ENCODE peak calls at places on chromosomes 6 and 20, in nine cellular contexts. One of them, this sample, is unnamed.

GRCh38 chr20:50670126-50670862 is 21.0 kb downstream of the RIPOR3 start:
- DNase-seq in stomach: peak
- DNase-seq in AG09309: no peak
- DNase-seq in dorsolateral prefrontal cortex: no peak
- DNase-seq in tibial nerve: no peak
- DNase-seq in fibroblast of lung: no peak
- DNase-seq in cardiac muscle cell: no peak
- DNase-seq in heart right ventricle: no peak
- DNase-seq in prostate gland: no peak
- DNase-seq in this sample: no peak

GRCh38 chr6:28141500-28142329 is at the start of gene ZKSCAN8:
- DNase-seq in fibroblast of lung: peak
- DNase-seq in cardiac muscle cell: peak
- DNase-seq in prostate gland: peak
- DNase-seq in dorsolateral prefrontal cortex: peak
- DNase-seq in heart right ventricle: peak
- DNase-seq in tibial nerve: peak
- DNase-seq in stomach: peak
- DNase-seq in AG09309: peak
- DNase-seq in this sample: peak

GRCh38 chr6:139028658-139029469 is at the start of gene ABRACL:
- DNase-seq in dorsolateral prefrontal cortex: peak
- DNase-seq in tibial nerve: peak
- DNase-seq in cardiac muscle cell: peak
- DNase-seq in prostate gland: peak
- DNase-seq in AG09309: no peak
- DNase-seq in heart right ventricle: peak
- DNase-seq in fibroblast of lung: peak
- DNase-seq in stomach: peak
- DNase-seq in this sample: peak

GRCh38 chr6:33583591-33584155 is 3.6 kb upstream of the BAK1 start:
- DNase-seq in prostate gland: no peak
- DNase-seq in tibial nerve: no peak
- DNase-seq in stomach: no peak
- DNase-seq in AG09309: no peak
- DNase-seq in heart right ventricle: no peak
- DNase-seq in cardiac muscle cell: no peak
- DNase-seq in fibroblast of lung: no peak
- DNase-seq in dorsolateral prefrontal cortex: no peak
- DNase-seq in this sample: peak

GRCh38 chr6:158793432-158793831 is 25.7 kb downstream of the EZR start:
- DNase-seq in fibroblast of lung: peak
- DNase-seq in cardiac muscle cell: peak
- DNase-seq in AG09309: no peak
- DNase-seq in stomach: peak
- DNase-seq in heart right ventricle: no peak
- DNase-seq in tibial nerve: no peak
- DNase-seq in prostate gland: no peak
- DNase-seq in dorsolateral prefrontal cortex: no peak
- DNase-seq in this sample: peak

GRCh38 chr20:58717278-58718091 is 24.9 kb downstream of the NPEPL1 start:
- DNase-seq in AG09309: no peak
- DNase-seq in cardiac muscle cell: no peak
- DNase-seq in dorsolateral prefrontal cortex: peak
- DNase-seq in prostate gland: peak
- DNase-seq in heart right ventricle: no peak
- DNase-seq in fibroblast of lung: no peak
- DNase-seq in stomach: peak
- DNase-seq in tibial nerve: no peak
- DNase-seq in this sample: no peak

GRCh38 chr6:70706491-70707123 is 38.9 kb downstream of the SMAP1 start:
- DNase-seq in fibroblast of lung: peak
- DNase-seq in dorsolateral prefrontal cortex: no peak
- DNase-seq in tibial nerve: peak
- DNase-seq in stomach: no peak
- DNase-seq in cardiac muscle cell: peak
- DNase-seq in heart right ventricle: no peak
- DNase-seq in prostate gland: no peak
- DNase-seq in AG09309: no peak
- DNase-seq in this sample: peak

GRCh38 chr6:159720708-159721107 is 6.6 kb upstream of the WTAP start:
- DNase-seq in dorsolateral prefrontal cortex: no peak
- DNase-seq in stomach: no peak
- DNase-seq in AG09309: no peak
- DNase-seq in fibroblast of lung: peak
- DNase-seq in tibial nerve: peak
- DNase-seq in heart right ventricle: no peak
- DNase-seq in prostate gland: peak
- DNase-seq in cardiac muscle cell: peak
- DNase-seq in this sample: peak

GRCh38 chr6:166655251-166655650 is 28.2 kb upstream of the RPS6KA2 start:
- DNase-seq in stomach: peak
- DNase-seq in AG09309: no peak
- DNase-seq in cardiac muscle cell: no peak
- DNase-seq in fibroblast of lung: no peak
- DNase-seq in dorsolateral prefrontal cortex: no peak
- DNase-seq in heart right ventricle: no peak
- DNase-seq in tibial nerve: no peak
- DNase-seq in prostate gland: peak
- DNase-seq in this sample: no peak

GRCh38 chr6:32941412-32941784 is 570 bp upstream of the HLA-DMB start:
- DNase-seq in heart right ventricle: no peak
- DNase-seq in stomach: no peak
- DNase-seq in cardiac muscle cell: no peak
- DNase-seq in dorsolateral prefrontal cortex: no peak
- DNase-seq in fibroblast of lung: no peak
- DNase-seq in prostate gland: no peak
- DNase-seq in tibial nerve: no peak
- DNase-seq in AG09309: no peak
- DNase-seq in this sample: no peak

GRCh38 chr20:58864346-58864745 is 11.8 kb downstream of the GNAS start:
- DNase-seq in cardiac muscle cell: no peak
- DNase-seq in dorsolateral prefrontal cortex: no peak
- DNase-seq in stomach: no peak
- DNase-seq in AG09309: no peak
- DNase-seq in fibroblast of lung: no peak
- DNase-seq in prostate gland: no peak
- DNase-seq in heart right ventricle: no peak
- DNase-seq in tibial nerve: no peak
- DNase-seq in this sample: no peak

GRCh38 chr6:53718597-53719460 is 53.3 kb upstream of the KLHL31 start:
- DNase-seq in dorsolateral prefrontal cortex: no peak
- DNase-seq in prostate gland: peak
- DNase-seq in heart right ventricle: peak
- DNase-seq in fibroblast of lung: peak
- DNase-seq in AG09309: peak
- DNase-seq in tibial nerve: peak
- DNase-seq in cardiac muscle cell: peak
- DNase-seq in stomach: peak
- DNase-seq in this sample: peak

GRCh38 chr6:26452631-26453030 is 5.1 kb upstream of the BTN2A1 start:
- DNase-seq in fibroblast of lung: no peak
- DNase-seq in cardiac muscle cell: no peak
- DNase-seq in AG09309: no peak
- DNase-seq in dorsolateral prefrontal cortex: no peak
- DNase-seq in prostate gland: no peak
- DNase-seq in tibial nerve: no peak
- DNase-seq in heart right ventricle: no peak
- DNase-seq in stomach: no peak
- DNase-seq in this sample: no peak

DNA sequence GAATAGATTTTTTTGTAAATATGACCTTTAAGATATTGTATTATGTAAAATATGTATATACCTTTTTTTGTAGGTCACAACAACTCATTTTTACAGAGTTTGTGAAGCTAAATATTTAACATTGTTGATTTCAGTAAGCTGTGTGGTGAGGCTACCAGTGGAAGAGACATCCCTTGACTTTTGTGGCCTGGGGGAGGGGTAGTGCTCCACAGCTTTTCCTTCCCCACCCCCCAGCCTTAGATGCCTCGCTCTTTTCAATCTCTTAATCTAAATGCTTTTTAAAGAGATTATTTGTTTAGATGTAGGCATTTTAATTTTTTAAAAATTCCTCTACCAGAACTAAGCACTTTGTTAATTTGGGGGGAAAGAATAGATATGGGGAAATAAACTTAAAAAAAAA is 130.9 kb downstream of the SULF2 start:
- DNase-seq in fibroblast of lung: no peak
- DNase-seq in tibial nerve: no peak
- DNase-seq in cardiac muscle cell: no peak
- DNase-seq in prostate gland: no peak
- DNase-seq in heart right ventricle: no peak
- DNase-seq in dorsolateral prefrontal cortex: no peak
- DNase-seq in AG09309: no peak
- DNase-seq in stomach: no peak
- DNase-seq in this sample: no peak
- H3K4me3 ChIP-seq in fibroblast of lung: no peak
- H3K4me3 ChIP-seq in tibial nerve: no peak
- H3K4me3 ChIP-seq in cardiac muscle cell: no peak
- H3K4me3 ChIP-seq in prostate gland: no peak
- H3K4me3 ChIP-seq in heart right ventricle: no peak
- H3K4me3 ChIP-seq in dorsolateral prefrontal cortex: no peak
- H3K4me3 ChIP-seq in AG09309: no peak
- H3K4me3 ChIP-seq in stomach: no peak
- H3K4me3 ChIP-seq in this sample: no peak

DNA sequence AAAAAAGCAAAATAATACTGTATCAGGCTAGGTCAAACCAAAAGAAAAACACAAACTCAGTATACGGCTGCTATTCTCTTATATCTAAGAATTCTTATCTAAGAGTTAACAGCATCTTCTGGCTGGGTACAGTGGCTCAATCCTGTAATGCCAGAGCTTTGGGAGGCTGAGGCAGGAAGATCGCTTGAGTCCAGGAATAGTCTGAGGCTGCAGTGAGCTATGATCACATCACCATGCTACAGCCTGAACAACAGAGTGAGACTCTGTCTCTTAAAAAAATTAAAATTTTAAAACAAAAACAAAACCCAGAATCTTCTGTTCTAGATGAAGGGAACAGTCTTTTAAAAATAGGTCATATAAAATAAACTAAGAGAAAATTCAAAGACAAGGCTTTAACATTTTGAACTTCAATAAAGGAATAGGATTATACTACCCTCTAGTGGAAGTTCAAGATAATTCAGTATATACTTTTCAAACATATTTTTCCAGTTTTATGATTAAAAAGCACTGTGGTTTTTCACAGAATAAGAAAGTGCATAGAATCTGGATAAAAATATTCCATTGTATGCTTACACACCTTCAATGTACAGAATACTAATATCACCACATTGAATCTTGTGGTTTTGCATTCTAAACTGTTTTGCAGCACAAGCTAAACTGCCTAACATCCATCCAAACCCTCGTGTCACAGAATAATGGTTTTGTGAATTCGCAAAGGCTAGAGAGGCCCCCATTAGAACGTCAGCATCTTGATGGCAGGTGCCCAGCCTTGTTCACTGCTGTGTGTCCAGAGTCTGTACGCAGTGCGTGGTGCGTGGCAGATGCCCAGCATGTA is 39.3 kb downstream of the DTNBP1 start:
- DNase-seq in prostate gland: no peak
- DNase-seq in AG09309: no peak
- DNase-seq in stomach: no peak
- DNase-seq in tibial nerve: no peak
- DNase-seq in dorsolateral prefrontal cortex: no peak
- DNase-seq in cardiac muscle cell: peak
- DNase-seq in fibroblast of lung: peak
- DNase-seq in heart right ventricle: no peak
- DNase-seq in this sample: peak
- TF ChIP-seq CTCF in prostate gland: peak
- TF ChIP-seq CTCF in AG09309: peak
- TF ChIP-seq CTCF in stomach: no peak
- TF ChIP-seq CTCF in tibial nerve: peak
- TF ChIP-seq CTCF in dorsolateral prefrontal cortex: peak
- TF ChIP-seq CTCF in cardiac muscle cell: peak
- TF ChIP-seq CTCF in fibroblast of lung: no peak
- TF ChIP-seq CTCF in heart right ventricle: peak
- TF ChIP-seq CTCF in this sample: peak

GRCh38 chr6:35603326-35604202 is 85.2 kb downstream of the FKBP5 start:
- DNase-seq in cardiac muscle cell: no peak
- DNase-seq in dorsolateral prefrontal cortex: no peak
- DNase-seq in fibroblast of lung: peak
- DNase-seq in AG09309: no peak
- DNase-seq in stomach: no peak
- DNase-seq in heart right ventricle: no peak
- DNase-seq in prostate gland: no peak
- DNase-seq in tibial nerve: no peak
- DNase-seq in this sample: no peak

GRCh38 chr6:35600659-35601125 is 88.0 kb upstream of the TULP1 start:
- DNase-seq in heart right ventricle: no peak
- DNase-seq in dorsolateral prefrontal cortex: no peak
- DNase-seq in fibroblast of lung: no peak
- DNase-seq in stomach: no peak
- DNase-seq in prostate gland: no peak
- DNase-seq in AG09309: no peak
- DNase-seq in cardiac muscle cell: no peak
- DNase-seq in tibial nerve: no peak
- DNase-seq in this sample: peak

GRCh38 chr6:35602133-35602946 is 86.4 kb downstream of the FKBP5 start:
- DNase-seq in prostate gland: peak
- DNase-seq in cardiac muscle cell: peak
- DNase-seq in fibroblast of lung: peak
- DNase-seq in AG09309: no peak
- DNase-seq in stomach: no peak
- DNase-seq in tibial nerve: peak
- DNase-seq in heart right ventricle: no peak
- DNase-seq in dorsolateral prefrontal cortex: no peak
- DNase-seq in this sample: peak

GRCh38 chr6:35599761-35600658 is 87.3 kb upstream of the TULP1 start:
- DNase-seq in prostate gland: no peak
- DNase-seq in heart right ventricle: no peak
- DNase-seq in tibial nerve: no peak
- DNase-seq in cardiac muscle cell: no peak
- DNase-seq in fibroblast of lung: no peak
- DNase-seq in AG09309: no peak
- DNase-seq in dorsolateral prefrontal cortex: no peak
- DNase-seq in stomach: no peak
- DNase-seq in this sample: peak

GRCh38 chr6:35601331-35602132 is 87.2 kb downstream of the FKBP5 start:
- DNase-seq in prostate gland: peak
- DNase-seq in dorsolateral prefrontal cortex: no peak
- DNase-seq in heart right ventricle: peak
- DNase-seq in AG09309: peak
- DNase-seq in cardiac muscle cell: peak
- DNase-seq in fibroblast of lung: peak
- DNase-seq in tibial nerve: peak
- DNase-seq in stomach: peak
- DNase-seq in this sample: peak
- H3K4me3 ChIP-seq in prostate gland: no peak
- H3K4me3 ChIP-seq in dorsolateral prefrontal cortex: peak
- H3K4me3 ChIP-seq in heart right ventricle: no peak
- H3K4me3 ChIP-seq in AG09309: no peak
- H3K4me3 ChIP-seq in cardiac muscle cell: peak
- H3K4me3 ChIP-seq in fibroblast of lung: peak
- H3K4me3 ChIP-seq in tibial nerve: no peak
- H3K4me3 ChIP-seq in stomach: peak
- H3K4me3 ChIP-seq in this sample: no peak

DNA sequence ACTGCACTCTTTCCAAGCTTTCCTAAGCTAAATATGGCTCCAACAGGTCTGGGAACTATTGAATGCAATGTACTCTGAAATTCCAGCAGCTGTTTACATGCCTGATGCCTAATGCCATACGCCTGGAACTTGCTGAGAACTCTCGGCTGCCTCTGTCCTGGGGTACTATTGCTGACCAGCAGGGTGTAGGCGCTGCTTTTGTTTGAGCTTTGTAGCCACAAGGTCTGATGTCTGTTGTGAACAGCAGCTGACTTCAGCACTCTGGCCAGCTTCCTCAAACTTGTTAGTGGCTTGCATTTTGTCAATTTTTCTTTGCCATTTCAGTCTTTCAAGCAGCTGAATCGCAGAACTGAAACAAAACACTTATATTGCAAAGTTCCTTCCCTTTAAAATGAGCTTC is 26.7 kb downstream of the SAYSD1 start:
- DNase-seq in dorsolateral prefrontal cortex: peak
- DNase-seq in AG09309: peak
- DNase-seq in cardiac muscle cell: peak
- DNase-seq in fibroblast of lung: peak
- DNase-seq in heart right ventricle: peak
- DNase-seq in stomach: no peak
- DNase-seq in tibial nerve: peak
- DNase-seq in prostate gland: no peak
- DNase-seq in this sample: peak
- TF ChIP-seq CTCF in dorsolateral prefrontal cortex: peak
- TF ChIP-seq CTCF in AG09309: peak
- TF ChIP-seq CTCF in cardiac muscle cell: peak
- TF ChIP-seq CTCF in fibroblast of lung: peak
- TF ChIP-seq CTCF in heart right ventricle: peak
- TF ChIP-seq CTCF in stomach: no peak
- TF ChIP-seq CTCF in tibial nerve: no peak
- TF ChIP-seq CTCF in prostate gland: peak
- TF ChIP-seq CTCF in this sample: peak